ENCODE peak calls at places on chromosomes 3 and 15, in seven cellular contexts. F is AG09319, G is GF-D8, S is posterior vena cava, H is Kasumi-1, L is EL, V is LHCN-M2. O is an unnamed sample.
A peak's percentile ranks its signal among the peaks of the same experiment; 100 is the strongest.

GRCh38 chr15:40105517-40106202 is 3.0 kb downstream of the BMF start:
- DNase-seq in V (no peak), G (no peak), S (peak; percentile 58), L (no peak), H (no peak), F (no peak), O (no peak)

GRCh38 chr3:182180646-182181385 is 469.1 kb downstream of the SOX2 start:
- DNase-seq in V (no peak), G (no peak), F (no peak), H (no peak), S (no peak), L (no peak), O (no peak)

GRCh38 chr3:118968111-118968510 is 66.5 kb downstream of the IGSF11 start:
- DNase-seq in L (no peak), G (no peak), F (no peak), S (no peak), H (no peak), V (no peak), O (no peak)

GRCh38 chr3:13451301-13451673 is 28.8 kb upstream of the HDAC11 start:
- DNase-seq in S (no peak), V (peak; percentile 19), L (no peak), G (no peak), F (no peak), H (no peak), O (no peak)

GRCh38 chr3:124663690-124664089 is 66.6 kb upstream of the UMPS start:
- DNase-seq in H (no peak), G (no peak), F (no peak), L (peak; percentile 44), V (peak; percentile 3), S (no peak), O (no peak)

GRCh38 chr3:123229145-123229544 is 27.4 kb downstream of the SEC22A start:
- DNase-seq in G (peak; percentile 8), S (no peak), F (no peak), L (no peak), V (peak; percentile 5), H (peak; percentile 10), O (no peak)

GRCh38 chr3:63872135-63872924 is 8.7 kb downstream of the ATXN7 start:
- DNase-seq in F (peak; percentile 28), G (no peak), S (no peak), V (peak; percentile 81), H (no peak), L (peak; percentile 89), O (no peak)

GRCh38 chr3:184338538-184338945 is 1.1 kb downstream of the FAM131A start:
- DNase-seq in L (no peak), V (no peak), S (peak; percentile 93), H (no peak), G (no peak), F (no peak), O (no peak)

GRCh38 chr15:45268135-45268534 is 16.1 kb downstream of the SLC28A2 start:
- DNase-seq in G (no peak), H (no peak), V (no peak), F (no peak), S (no peak), L (peak; percentile 9), O (no peak)

GRCh38 chr3:52277972-52278509 is 408 bp downstream of the WDR82 start:
- DNase-seq in F (no peak), H (peak; percentile 45), V (peak; percentile 55), S (peak; percentile 89), L (no peak), G (no peak), O (no peak)

GRCh38 chr3:159685801-159686200 is 302.8 kb upstream of the IL12A start:
- DNase-seq in H (no peak), F (no peak), V (no peak), S (no peak), L (no peak), G (no peak), O (no peak)

GRCh38 chr15:31574761-31575160 is 248.1 kb downstream of the KLF13 start:
- DNase-seq in H (no peak), L (no peak), V (no peak), G (no peak), S (no peak), F (no peak), O (no peak)

GRCh38 chr3:28601291-28601690 is 252.7 kb upstream of the AZI2 start:
- DNase-seq in S (no peak), L (no peak), G (no peak), H (no peak), F (no peak), V (no peak), O (no peak)

GRCh38 chr3:23834082-23834870 is 28.5 kb downstream of the UBE2E1 start:
- DNase-seq in F (no peak), H (peak; percentile 29), S (no peak), L (no peak), G (no peak), V (peak; percentile 18), O (no peak)

GRCh38 chr3:87997298-87997697 is 61.5 kb downstream of the CGGBP1 start:
- DNase-seq in H (peak; percentile 64), F (no peak), V (peak; percentile 54), S (no peak), L (peak; percentile 4), G (peak; percentile 3), O (no peak)

GRCh38 chr15:31487811-31488436 is 161.3 kb downstream of the KLF13 start:
- DNase-seq in S (peak; percentile 66), L (peak; percentile 37), V (peak; percentile 48), G (no peak), F (no peak), H (no peak), O (no peak)

GRCh38 chr3:186713499-186713898 is 3.7 kb upstream of the KNG1 start:
- DNase-seq in S (no peak), F (no peak), G (no peak), L (no peak), V (no peak), H (no peak), O (no peak)

GRCh38 chr3:74832925-74833324 is 218.5 kb upstream of the CNTN3 start:
- DNase-seq in V (no peak), L (no peak), S (no peak), F (no peak), G (no peak), H (no peak), O (no peak)

GRCh38 chr15:89358755-89359439 is 24.3 kb upstream of the POLG start:
- DNase-seq in S (peak; percentile 95), L (peak; percentile 67), G (peak; percentile 41), V (peak; percentile 44), H (peak; percentile 83), F (peak; percentile 23), O (no peak)

GRCh38 chr3:177013681-177014280 is 183.5 kb downstream of the TBL1XR1 start:
- DNase-seq in G (no peak), V (no peak), H (no peak), S (no peak), L (no peak), F (no peak), O (no peak)

GRCh38 chr3:34140606-34141005 is 342.2 kb downstream of the PDCD6IP start:
- DNase-seq in L (no peak), S (no peak), F (no peak), H (peak; percentile 63), V (peak; percentile 1), G (no peak), O (no peak)

GRCh38 chr3:153285982-153286381 is 124.0 kb downstream of the RAP2B start:
- DNase-seq in V (no peak), S (no peak), H (no peak), F (no peak), L (no peak), G (no peak), O (no peak)

GRCh38 chr15:42097018-42097417 is 2.7 kb upstream of the PLA2G4D start:
- DNase-seq in V (no peak), F (no peak), S (no peak), G (no peak), L (no peak), H (no peak), O (no peak)

GRCh38 chr3:183116051-183116614 is 16.8 kb upstream of the MCCC1 start:
- DNase-seq in L (peak; percentile 15), G (no peak), F (no peak), V (peak; percentile 47), S (no peak), H (peak; percentile 68), O (no peak)

GRCh38 chr3:152835311-152836102 is 576 bp downstream of the P2RY1 start:
- DNase-seq in G (no peak), S (peak; percentile 91), H (peak; percentile 62), F (no peak), V (peak; percentile 13), L (peak; percentile 23), O (peak; percentile 21)

GRCh38 chr3:3765661-3766060 is 33.6 kb upstream of the LRRN1 start:
- DNase-seq in F (no peak), H (no peak), G (no peak), L (no peak), V (no peak), S (no peak), O (no peak)